ENCODE peak calls at places on chromosomes 5 and 9, in five cellular contexts. O, F, H, Q and J are unnamed samples. For H3K9me3, the result is how much of the 10 kb centered on the place peaks cover.

GRCh38 chr5:31220968-31221367 is 27.5 kb downstream of the CDH6 start:
- DNase-seq in O (no peak), F (no peak), H (no peak), Q (peak), J (no peak)

GRCh38 chr5:75072066-75072465 is 19.7 kb upstream of the GCNT4 start:
- DNase-seq in O (no peak), F (no peak), H (no peak), Q (no peak), J (no peak)

GRCh38 chr5:138372225-138372624 is 19.7 kb downstream of the KDM3B start:
- DNase-seq in O (no peak), F (no peak), H (no peak), Q (no peak), J (no peak)

GRCh38 chr5:125399885-125400284 is 653.4 kb upstream of the ZNF608 start:
- DNase-seq in O (no peak), F (no peak), H (no peak), Q (no peak), J (no peak)

GRCh38 chr5:148729182-148729581 is 74.9 kb upstream of the HTR4 start:
- DNase-seq in O (no peak), F (no peak), H (no peak), Q (no peak), J (no peak)

GRCh38 chr9:100473271-100474081 is 527 bp downstream of the TMEFF1 start:
- DNase-seq in O (no peak), F (no peak), H (no peak), Q (peak), J (no peak)

GRCh38 chr9:124216474-124217176 is 41.1 kb upstream of the NEK6 start:
- DNase-seq in O (no peak), F (peak), H (no peak), Q (no peak), J (no peak)

GRCh38 chr9:87502446-87503232 is 5.0 kb downstream of the DAPK1 start:
- DNase-seq in O (no peak), F (peak), H (no peak), Q (no peak), J (no peak)

GRCh38 chr9:83537331-83538171 is 650 bp downstream of the FRMD3 start:
- DNase-seq in O (no peak), F (no peak), H (no peak), Q (no peak), J (no peak)

GRCh38 chr5:141003026-141003425 is 36.8 kb downstream of the PCDHAC2 start:
- DNase-seq in O (no peak), F (no peak), H (no peak), Q (no peak), J (no peak)
- H3K4me3 ChIP-seq in O (no peak), F (no peak), H (no peak), Q (no peak), J (no peak)

GRCh38 chr5:3077684-3078083 is 326.2 kb upstream of the IRX2 start:
- DNase-seq in O (no peak), F (no peak), H (no peak), Q (no peak), J (no peak)

GRCh38 chr5:3080366-3080765 is 328.9 kb upstream of the IRX2 start:
- DNase-seq in O (no peak), F (no peak), H (no peak), Q (no peak), J (no peak)

GRCh38 chr5:3075309-3075708 is 323.8 kb upstream of the IRX2 start:
- DNase-seq in O (no peak), F (no peak), H (no peak), Q (no peak), J (no peak)
- H3K9me3 ChIP-seq in O (under half), F (under half), H (under half), Q (under half), J (under half)

GRCh38 chr9:93361995-93362394 is 89.5 kb upstream of the FAM120A start:
- DNase-seq in O (no peak), F (no peak), H (no peak), Q (no peak), J (no peak)

GRCh38 chr9:93368437-93368836 is 83.0 kb upstream of the FAM120A start:
- DNase-seq in O (no peak), F (no peak), H (no peak), Q (no peak), J (no peak)

GRCh38 chr9:93366119-93366447 is 85.4 kb upstream of the FAM120A start:
- DNase-seq in O (no peak), F (no peak), H (no peak), Q (no peak), J (no peak)

GRCh38 chr9:93364734-93365426 is 86.6 kb upstream of the FAM120A start:
- DNase-seq in O (no peak), F (no peak), H (no peak), Q (no peak), J (no peak)

GRCh38 chr9:93365427-93366118 is 85.9 kb upstream of the FAM120A start:
- DNase-seq in O (no peak), F (no peak), H (no peak), Q (no peak), J (no peak)
- TF ChIP-seq POLR2A in O (no peak), F (no peak), H (no peak), Q (no peak), J (no peak)

DNA sequence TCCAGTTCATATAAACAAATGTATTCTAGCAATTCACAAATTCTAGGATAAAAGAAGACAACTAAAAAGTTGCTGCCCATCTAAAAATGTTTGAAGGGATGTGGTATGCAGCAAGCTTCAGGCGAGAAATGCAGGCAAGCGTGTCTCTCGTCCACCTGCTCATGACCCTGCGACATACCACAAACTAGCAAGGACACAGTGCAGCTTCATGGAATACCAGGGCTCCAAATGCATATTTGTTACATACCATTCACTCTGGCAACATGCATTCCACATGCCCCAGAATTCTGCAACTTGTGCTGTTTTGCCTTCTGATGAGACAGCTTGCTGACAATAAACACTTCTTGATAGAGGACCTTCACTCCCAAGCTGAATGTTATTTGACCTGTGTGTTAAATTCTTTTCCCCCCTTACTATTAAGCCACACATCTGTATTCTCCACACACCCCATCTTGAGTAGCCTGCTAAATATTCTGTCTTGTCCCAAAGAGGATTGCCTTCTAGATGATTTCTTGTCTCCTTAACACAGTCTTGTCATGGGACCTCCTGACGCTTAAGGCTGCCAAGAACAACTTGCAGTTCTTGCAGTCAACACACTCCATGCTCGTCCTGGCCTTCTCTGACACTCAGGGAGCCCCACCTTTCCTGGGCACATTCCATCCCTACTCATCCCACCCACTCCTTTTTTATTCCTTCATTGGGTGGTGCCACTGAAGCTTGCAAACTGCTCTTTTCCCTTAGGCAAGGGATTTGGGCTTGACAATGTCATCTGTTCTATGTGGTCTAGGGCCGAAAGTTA is 340.5 kb downstream of the PIK3R1 start:
- DNase-seq in O (no peak), F (no peak), H (no peak), Q (no peak), J (no peak)
- H3K4me3 ChIP-seq in O (no peak), F (no peak), H (no peak), Q (no peak), J (no peak)

GRCh38 chr5:2586016-2586715 is 165.3 kb downstream of the IRX2 start:
- DNase-seq in O (no peak), F (no peak), H (no peak), Q (no peak), J (no peak)
- H3K9me3 ChIP-seq in O (under half), F (under half), H (under half), Q (under half), J (under half)

GRCh38 chr5:91277840-91278239 is 105.3 kb downstream of the ARRDC3 start:
- DNase-seq in O (no peak), F (no peak), H (no peak), Q (no peak), J (no peak)

GRCh38 chr5:91281409-91281808 is 101.7 kb downstream of the ARRDC3 start:
- DNase-seq in O (no peak), F (no peak), H (no peak), Q (peak), J (no peak)

GRCh38 chr5:91282210-91282609 is 100.9 kb downstream of the ARRDC3 start:
- DNase-seq in O (no peak), F (no peak), H (no peak), Q (no peak), J (no peak)

GRCh38 chr5:91280942-91281269 is 102.2 kb downstream of the ARRDC3 start:
- DNase-seq in O (no peak), F (no peak), H (no peak), Q (no peak), J (no peak)

DNA sequence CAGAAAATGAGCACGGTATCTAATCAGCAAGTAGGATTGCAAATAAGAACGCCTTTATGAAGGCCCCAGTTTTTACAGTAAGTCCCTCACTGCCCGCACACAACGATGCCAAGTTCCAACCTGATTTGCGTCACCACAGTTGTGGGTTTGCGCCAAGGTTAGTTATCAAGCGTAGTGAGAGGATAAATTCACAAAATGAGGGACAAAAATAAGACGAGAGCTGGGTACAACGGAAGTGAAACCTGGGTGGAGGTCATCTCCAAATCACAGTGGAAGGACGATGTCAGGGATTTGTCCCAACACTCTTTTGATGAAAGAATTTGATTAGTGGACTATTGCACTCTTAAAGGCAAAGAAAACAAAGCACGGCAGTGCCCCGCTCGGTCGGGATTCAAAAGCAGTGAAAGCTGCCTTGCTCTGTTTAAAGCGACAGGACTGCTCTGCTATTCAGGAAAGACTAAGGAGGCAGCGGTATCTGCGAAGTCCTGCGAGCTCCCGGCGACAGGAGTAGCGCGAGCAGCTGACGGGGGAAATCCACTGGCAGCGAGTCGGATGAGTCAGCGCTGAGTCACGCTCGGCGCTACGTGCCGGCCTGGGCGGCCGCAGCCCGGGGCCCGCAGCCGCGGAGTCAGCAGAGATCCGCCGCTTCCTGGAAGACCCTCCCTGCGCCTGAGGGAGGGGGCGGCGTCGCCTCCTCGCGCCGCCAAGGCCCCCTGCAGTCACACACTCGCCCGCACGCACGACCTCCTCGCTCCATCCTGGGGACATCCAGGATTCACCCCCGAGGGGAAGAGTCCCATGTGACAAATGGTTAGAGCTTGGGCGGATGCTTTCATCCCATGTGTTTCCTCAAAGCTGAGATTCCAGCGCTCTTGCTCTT is 102.8 kb downstream of the ARRDC3 start:
- DNase-seq in O (peak), F (peak), H (peak), Q (peak), J (peak)
- TF ChIP-seq POLR2A in O (peak), F (peak), H (peak), Q (peak), J (no peak)

DNA sequence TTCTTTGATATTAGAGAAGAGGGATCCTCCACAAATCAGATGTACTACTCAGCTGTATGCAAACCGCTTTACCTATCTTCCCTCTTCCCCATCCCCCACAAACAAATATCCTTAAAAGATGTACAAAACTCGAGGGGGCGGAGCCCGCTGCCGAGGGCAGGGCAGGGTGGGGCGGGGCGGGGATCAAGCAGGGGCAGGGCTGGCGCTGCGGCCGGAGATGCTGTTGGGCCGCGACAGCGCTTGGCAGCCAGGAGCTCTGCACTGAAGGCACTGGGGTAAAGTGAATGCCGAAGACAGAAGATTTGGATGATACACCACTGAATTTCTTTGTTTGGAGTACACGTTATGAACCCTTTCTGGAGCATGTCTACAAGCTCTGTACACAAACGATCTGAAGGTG is 474.8 kb downstream of the CDH10 start:
- DNase-seq in O (no peak), F (no peak), H (no peak), Q (no peak), J (no peak)
- H3K4me3 ChIP-seq in O (no peak), F (no peak), H (no peak), Q (no peak), J (no peak)